ENCODE peak calls at places on chromosome 17, in four cellular contexts. One of them, this sample, is unnamed.

GRCh38 chr17:14203392-14203791 is 33.3 kb downstream of the CDRT15 start:
- DNase-seq in posterior cingulate gyrus: no peak
- DNase-seq in upper lobe of right lung: no peak
- DNase-seq in cardiac fibroblast: peak
- DNase-seq in this sample: no peak

GRCh38 chr17:68600123-68600880 is 865 bp downstream of the FAM20A start:
- DNase-seq in posterior cingulate gyrus: no peak
- DNase-seq in upper lobe of right lung: peak
- DNase-seq in cardiac fibroblast: peak
- DNase-seq in this sample: no peak

GRCh38 chr17:82589851-82590180 is 58.4 kb downstream of the WDR45B start:
- DNase-seq in posterior cingulate gyrus: no peak
- DNase-seq in upper lobe of right lung: no peak
- DNase-seq in cardiac fibroblast: no peak
- DNase-seq in this sample: no peak

GRCh38 chr17:2335726-2336214 is 487 bp downstream of the TSR1 start:
- DNase-seq in posterior cingulate gyrus: no peak
- DNase-seq in upper lobe of right lung: no peak
- DNase-seq in cardiac fibroblast: no peak
- DNase-seq in this sample: no peak

GRCh38 chr17:77327566-77328463 is 187.0 kb downstream of the SEC14L1 start:
- DNase-seq in posterior cingulate gyrus: no peak
- DNase-seq in upper lobe of right lung: peak
- DNase-seq in cardiac fibroblast: no peak
- DNase-seq in this sample: peak

GRCh38 chr17:50380369-50381259 is 7.6 kb downstream of the EME1 start:
- DNase-seq in posterior cingulate gyrus: no peak
- DNase-seq in upper lobe of right lung: no peak
- DNase-seq in cardiac fibroblast: no peak
- DNase-seq in this sample: no peak

GRCh38 chr17:57662644-57663308 is 82.3 kb downstream of the CCDC182 start:
- DNase-seq in posterior cingulate gyrus: peak
- DNase-seq in upper lobe of right lung: peak
- DNase-seq in cardiac fibroblast: peak
- DNase-seq in this sample: peak

GRCh38 chr17:56881685-56882295 is 32.1 kb downstream of the TRIM25 start:
- DNase-seq in posterior cingulate gyrus: no peak
- DNase-seq in upper lobe of right lung: no peak
- DNase-seq in cardiac fibroblast: no peak
- DNase-seq in this sample: no peak

GRCh38 chr17:56602292-56603130 is 9.0 kb downstream of the NOG start:
- DNase-seq in posterior cingulate gyrus: no peak
- DNase-seq in upper lobe of right lung: no peak
- DNase-seq in cardiac fibroblast: no peak
- DNase-seq in this sample: no peak

GRCh38 chr17:79791354-79792123 is 5.3 kb downstream of the CBX8 start:
- DNase-seq in posterior cingulate gyrus: no peak
- DNase-seq in upper lobe of right lung: peak
- DNase-seq in cardiac fibroblast: no peak
- DNase-seq in this sample: no peak

GRCh38 chr17:17313350-17313991 is 10.3 kb downstream of the NT5M start:
- DNase-seq in posterior cingulate gyrus: peak
- DNase-seq in upper lobe of right lung: peak
- DNase-seq in cardiac fibroblast: peak
- DNase-seq in this sample: peak

GRCh38 chr17:68624381-68624780 is 23.2 kb upstream of the FAM20A start:
- DNase-seq in posterior cingulate gyrus: no peak
- DNase-seq in upper lobe of right lung: no peak
- DNase-seq in cardiac fibroblast: no peak
- DNase-seq in this sample: no peak

GRCh38 chr17:65865715-65866425 is 304.4 kb upstream of the AXIN2 start:
- DNase-seq in posterior cingulate gyrus: no peak
- DNase-seq in upper lobe of right lung: no peak
- DNase-seq in cardiac fibroblast: no peak
- DNase-seq in this sample: no peak

GRCh38 chr17:17757391-17757791 is 76.1 kb downstream of the RAI1 start:
- DNase-seq in posterior cingulate gyrus: no peak
- DNase-seq in upper lobe of right lung: no peak
- DNase-seq in cardiac fibroblast: no peak
- DNase-seq in this sample: no peak

GRCh38 chr17:49557204-49558024 is 18.3 kb upstream of the NXPH3 start:
- DNase-seq in posterior cingulate gyrus: no peak
- DNase-seq in upper lobe of right lung: no peak
- DNase-seq in cardiac fibroblast: peak
- DNase-seq in this sample: peak

GRCh38 chr17:36652716-36653115 is 51.3 kb downstream of the MRM1 start:
- DNase-seq in posterior cingulate gyrus: no peak
- DNase-seq in upper lobe of right lung: no peak
- DNase-seq in cardiac fibroblast: no peak
- DNase-seq in this sample: no peak

GRCh38 chr17:78865682-78866390 is 25.2 kb upstream of the USP36 start:
- DNase-seq in posterior cingulate gyrus: peak
- DNase-seq in upper lobe of right lung: peak
- DNase-seq in cardiac fibroblast: peak
- DNase-seq in this sample: peak

GRCh38 chr17:79111097-79111496 is 36.5 kb downstream of the ENGASE start:
- DNase-seq in posterior cingulate gyrus: no peak
- DNase-seq in upper lobe of right lung: no peak
- DNase-seq in cardiac fibroblast: no peak
- DNase-seq in this sample: no peak

This sample was measured in sciatic nerve.